ENCODE peak calls at places on chromosome 20, in eight cellular contexts. One of them, this sample, is unnamed.

GRCh38 chr20:50804453-50805348 is 9.8 kb downstream of the BCAS4 start:
- DNase-seq in thyroid gland: no peak
- DNase-seq in heart right ventricle: no peak
- DNase-seq in left ventricle myocardium inferior: no peak
- DNase-seq in SJSA1: no peak
- DNase-seq in Panc1: no peak
- DNase-seq in cardiac muscle cell: no peak
- DNase-seq in heart left ventricle: no peak
- DNase-seq in this sample: no peak

GRCh38 chr20:38725959-38726848 is 1.9 kb downstream of the SLC32A1 start:
- DNase-seq in thyroid gland: peak; percentile 14
- DNase-seq in heart right ventricle: peak; percentile 41
- DNase-seq in left ventricle myocardium inferior: no peak
- DNase-seq in SJSA1: peak; percentile 62
- DNase-seq in Panc1: no peak
- DNase-seq in cardiac muscle cell: peak; percentile 84
- DNase-seq in heart left ventricle: no peak
- DNase-seq in this sample: peak; percentile 45

GRCh38 chr20:59515013-59515905 is 89.1 kb upstream of the PHACTR3 start:
- DNase-seq in thyroid gland: peak; percentile 74
- DNase-seq in heart right ventricle: peak; percentile 73
- DNase-seq in left ventricle myocardium inferior: peak; percentile 69
- DNase-seq in SJSA1: peak; percentile 66
- DNase-seq in Panc1: no peak
- DNase-seq in cardiac muscle cell: peak; percentile 90
- DNase-seq in heart left ventricle: peak; percentile 62
- DNase-seq in this sample: peak; percentile 74

GRCh38 chr20:38173237-38174156 is 8.4 kb upstream of the TGM2 start:
- DNase-seq in thyroid gland: no peak
- DNase-seq in heart right ventricle: no peak
- DNase-seq in left ventricle myocardium inferior: peak; percentile 46
- DNase-seq in SJSA1: peak; percentile 85
- DNase-seq in Panc1: no peak
- DNase-seq in cardiac muscle cell: no peak
- DNase-seq in heart left ventricle: peak; percentile 79
- DNase-seq in this sample: no peak

GRCh38 chr20:17646901-17647301 is 35.1 kb downstream of the RRBP1 start:
- DNase-seq in thyroid gland: no peak
- DNase-seq in heart right ventricle: no peak
- DNase-seq in left ventricle myocardium inferior: no peak
- DNase-seq in SJSA1: no peak
- DNase-seq in Panc1: no peak
- DNase-seq in cardiac muscle cell: no peak
- DNase-seq in heart left ventricle: peak; percentile 20
- DNase-seq in this sample: peak; percentile 23

GRCh38 chr20:59122377-59122932 is 41.2 kb upstream of the ZNF831 start:
- DNase-seq in thyroid gland: no peak
- DNase-seq in heart right ventricle: no peak
- DNase-seq in left ventricle myocardium inferior: no peak
- DNase-seq in SJSA1: no peak
- DNase-seq in Panc1: no peak
- DNase-seq in cardiac muscle cell: no peak
- DNase-seq in heart left ventricle: no peak
- DNase-seq in this sample: no peak

GRCh38 chr20:63178889-63179751 is 36.8 kb downstream of the YTHDF1 start:
- DNase-seq in thyroid gland: no peak
- DNase-seq in heart right ventricle: peak; percentile 20
- DNase-seq in left ventricle myocardium inferior: peak; percentile 28
- DNase-seq in SJSA1: no peak
- DNase-seq in Panc1: no peak
- DNase-seq in cardiac muscle cell: peak; percentile 46
- DNase-seq in heart left ventricle: no peak
- DNase-seq in this sample: peak; percentile 22

GRCh38 chr20:21808139-21808538 is 102.7 kb downstream of the PAX1 start:
- DNase-seq in thyroid gland: no peak
- DNase-seq in heart right ventricle: no peak
- DNase-seq in left ventricle myocardium inferior: no peak
- DNase-seq in SJSA1: no peak
- DNase-seq in Panc1: no peak
- DNase-seq in cardiac muscle cell: no peak
- DNase-seq in heart left ventricle: no peak
- DNase-seq in this sample: no peak

GRCh38 chr20:10501377-10501776 is 66.3 kb downstream of the SLX4IP start:
- DNase-seq in thyroid gland: no peak
- DNase-seq in heart right ventricle: no peak
- DNase-seq in left ventricle myocardium inferior: no peak
- DNase-seq in SJSA1: no peak
- DNase-seq in Panc1: no peak
- DNase-seq in cardiac muscle cell: no peak
- DNase-seq in heart left ventricle: no peak
- DNase-seq in this sample: no peak

GRCh38 chr20:21505810-21506530 is 7.9 kb downstream of the NKX2-2 start:
- DNase-seq in thyroid gland: peak; percentile 57
- DNase-seq in heart right ventricle: no peak
- DNase-seq in left ventricle myocardium inferior: no peak
- DNase-seq in SJSA1: no peak
- DNase-seq in Panc1: no peak
- DNase-seq in cardiac muscle cell: peak; percentile 70
- DNase-seq in heart left ventricle: peak; percentile 46
- DNase-seq in this sample: no peak

GRCh38 chr20:8073024-8073832 is 53.7 kb upstream of the TMX4 start:
- DNase-seq in thyroid gland: no peak
- DNase-seq in heart right ventricle: no peak
- DNase-seq in left ventricle myocardium inferior: no peak
- DNase-seq in SJSA1: no peak
- DNase-seq in Panc1: no peak
- DNase-seq in cardiac muscle cell: peak; percentile 18
- DNase-seq in heart left ventricle: no peak
- DNase-seq in this sample: peak; percentile 7
- H3K4me3 ChIP-seq in thyroid gland: no peak overlapping the region
- H3K4me3 ChIP-seq in heart right ventricle: no peak overlapping the region
- H3K4me3 ChIP-seq in left ventricle myocardium inferior: no peak overlapping the region
- H3K4me3 ChIP-seq in SJSA1: no peak overlapping the region
- H3K4me3 ChIP-seq in Panc1: no peak overlapping the region
- H3K4me3 ChIP-seq in cardiac muscle cell: no peak overlapping the region
- H3K4me3 ChIP-seq in heart left ventricle: no peak overlapping the region
- H3K4me3 ChIP-seq in this sample: no peak overlapping the region

GRCh38 chr20:3667434-3668037 is 4.3 kb upstream of the GFRA4 start:
- DNase-seq in thyroid gland: no peak
- DNase-seq in heart right ventricle: no peak
- DNase-seq in left ventricle myocardium inferior: no peak
- DNase-seq in SJSA1: no peak
- DNase-seq in Panc1: no peak
- DNase-seq in cardiac muscle cell: no peak
- DNase-seq in heart left ventricle: peak; percentile 13
- DNase-seq in this sample: no peak

GRCh38 chr20:3670945-3671344 is 7.7 kb upstream of the GFRA4 start:
- DNase-seq in thyroid gland: no peak
- DNase-seq in heart right ventricle: no peak
- DNase-seq in left ventricle myocardium inferior: no peak
- DNase-seq in SJSA1: no peak
- DNase-seq in Panc1: no peak
- DNase-seq in cardiac muscle cell: no peak
- DNase-seq in heart left ventricle: no peak
- DNase-seq in this sample: no peak

GRCh38 chr20:3670511-3670910 is 7.3 kb upstream of the GFRA4 start:
- DNase-seq in thyroid gland: no peak
- DNase-seq in heart right ventricle: no peak
- DNase-seq in left ventricle myocardium inferior: no peak
- DNase-seq in SJSA1: no peak
- DNase-seq in Panc1: no peak
- DNase-seq in cardiac muscle cell: peak; percentile 76
- DNase-seq in heart left ventricle: no peak
- DNase-seq in this sample: no peak

GRCh38 chr20:3671986-3672863 is 9.0 kb upstream of the GFRA4 start:
- DNase-seq in thyroid gland: peak; percentile 38
- DNase-seq in heart right ventricle: no peak
- DNase-seq in left ventricle myocardium inferior: no peak
- DNase-seq in SJSA1: no peak
- DNase-seq in Panc1: no peak
- DNase-seq in cardiac muscle cell: no peak
- DNase-seq in heart left ventricle: no peak
- DNase-seq in this sample: no peak

GRCh38 chr20:3669710-3670367 is 6.6 kb upstream of the GFRA4 start:
- DNase-seq in thyroid gland: no peak
- DNase-seq in heart right ventricle: no peak
- DNase-seq in left ventricle myocardium inferior: no peak
- DNase-seq in SJSA1: no peak
- DNase-seq in Panc1: no peak
- DNase-seq in cardiac muscle cell: no peak
- DNase-seq in heart left ventricle: no peak
- DNase-seq in this sample: no peak
- H3K4me1 ChIP-seq in thyroid gland: peaks cover 5% of the 10 kb centered on the region
- H3K4me1 ChIP-seq in heart right ventricle: no peaks in the 10 kb centered on the region
- H3K4me1 ChIP-seq in left ventricle myocardium inferior: peaks cover 14% of the 10 kb centered on the region
- H3K4me1 ChIP-seq in SJSA1: no peaks in the 10 kb centered on the region
- H3K4me1 ChIP-seq in Panc1: no peaks in the 10 kb centered on the region
- H3K4me1 ChIP-seq in cardiac muscle cell: peaks cover 8% of the 10 kb centered on the region
- H3K4me1 ChIP-seq in heart left ventricle: no peaks in the 10 kb centered on the region
- H3K4me1 ChIP-seq in this sample: peaks cover 10% of the 10 kb centered on the region

DNA sequence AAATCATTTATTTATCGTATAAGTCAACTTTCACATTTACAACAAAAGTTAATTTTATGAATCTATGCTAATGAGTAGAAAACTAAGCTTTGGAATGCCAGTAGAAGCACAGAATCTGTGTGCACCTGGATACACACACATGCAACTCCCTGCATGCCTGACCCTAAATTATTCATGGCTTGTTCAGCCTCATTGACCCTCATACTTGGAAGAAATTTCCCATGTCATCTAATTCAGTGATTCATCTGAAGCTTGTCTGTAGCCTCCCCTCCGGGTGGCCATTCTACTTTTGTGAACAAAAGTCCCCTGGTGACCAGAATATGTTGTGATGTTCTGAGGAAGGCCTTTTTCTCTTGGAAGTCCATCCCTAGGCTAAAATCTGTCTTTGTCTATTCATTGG is 1078.4 kb downstream of the KIF16B start:
- DNase-seq in thyroid gland: no peak
- DNase-seq in heart right ventricle: no peak
- DNase-seq in left ventricle myocardium inferior: no peak
- DNase-seq in SJSA1: no peak
- DNase-seq in Panc1: no peak
- DNase-seq in cardiac muscle cell: no peak
- DNase-seq in heart left ventricle: no peak
- DNase-seq in this sample: no peak
- H3K4me3 ChIP-seq in thyroid gland: no peak overlapping the region
- H3K4me3 ChIP-seq in heart right ventricle: no peak overlapping the region
- H3K4me3 ChIP-seq in left ventricle myocardium inferior: no peak overlapping the region
- H3K4me3 ChIP-seq in SJSA1: no peak overlapping the region
- H3K4me3 ChIP-seq in Panc1: no peak overlapping the region
- H3K4me3 ChIP-seq in cardiac muscle cell: no peak overlapping the region
- H3K4me3 ChIP-seq in heart left ventricle: no peak overlapping the region
- H3K4me3 ChIP-seq in this sample: no peak overlapping the region

GRCh38 chr20:34014878-34015277 is 21.2 kb downstream of the RALY start:
- DNase-seq in thyroid gland: no peak
- DNase-seq in heart right ventricle: no peak
- DNase-seq in left ventricle myocardium inferior: no peak
- DNase-seq in SJSA1: no peak
- DNase-seq in Panc1: no peak
- DNase-seq in cardiac muscle cell: no peak
- DNase-seq in heart left ventricle: no peak
- DNase-seq in this sample: no peak
- H3K4me1 ChIP-seq in thyroid gland: peaks cover 82% of the 10 kb centered on the region
- H3K4me1 ChIP-seq in heart right ventricle: peaks cover 15% of the 10 kb centered on the region
- H3K4me1 ChIP-seq in left ventricle myocardium inferior: peaks cover 95% of the 10 kb centered on the region
- H3K4me1 ChIP-seq in SJSA1: peaks cover 21% of the 10 kb centered on the region
- H3K4me1 ChIP-seq in Panc1: peaks cover 16% of the 10 kb centered on the region
- H3K4me1 ChIP-seq in cardiac muscle cell: peaks cover 23% of the 10 kb centered on the region
- H3K4me1 ChIP-seq in heart left ventricle: peaks cover 12% of the 10 kb centered on the region
- H3K4me1 ChIP-seq in this sample: peaks cover 63% of the 10 kb centered on the region